ENCODE peak calls at places on chromosome 12, in eight cellular contexts. One of them, this sample, is unnamed.

GRCh38 chr12:71449373-71450070 is 9.9 kb downstream of the LGR5 start:
- DNase-seq in IMR-90: no peak
- DNase-seq in endodermal cell: no peak
- DNase-seq in CD8-positive, alpha-beta T cell: no peak
- DNase-seq in lower lobe of right lung: no peak
- DNase-seq in epithelial cell of esophagus: no peak
- DNase-seq in fibroblast of lung: no peak
- DNase-seq in fibroblast of the aortic adventitia: no peak
- DNase-seq in this sample: no peak

GRCh38 chr12:442235-442884 is 17.4 kb upstream of the B4GALNT3 start:
- DNase-seq in IMR-90: peak; percentile 42
- DNase-seq in endodermal cell: peak; percentile 94
- DNase-seq in CD8-positive, alpha-beta T cell: no peak
- DNase-seq in fibroblast of lung: peak; percentile 13
- DNase-seq in epithelial cell of esophagus: peak; percentile 57
- DNase-seq in lower lobe of right lung: no peak
- DNase-seq in fibroblast of the aortic adventitia: peak; percentile 62
- DNase-seq in this sample: peak; percentile 48

GRCh38 chr12:94235894-94236293 is 87.5 kb downstream of the PLXNC1 start:
- DNase-seq in lower lobe of right lung: no peak
- DNase-seq in epithelial cell of esophagus: no peak
- DNase-seq in fibroblast of lung: no peak
- DNase-seq in CD8-positive, alpha-beta T cell: no peak
- DNase-seq in IMR-90: no peak
- DNase-seq in endodermal cell: no peak
- DNase-seq in fibroblast of the aortic adventitia: no peak
- DNase-seq in this sample: no peak

GRCh38 chr12:42144174-42144423 is 575 bp downstream of the GXYLT1 start:
- DNase-seq in epithelial cell of esophagus: no peak
- DNase-seq in fibroblast of the aortic adventitia: no peak
- DNase-seq in IMR-90: no peak
- DNase-seq in endodermal cell: no peak
- DNase-seq in fibroblast of lung: no peak
- DNase-seq in CD8-positive, alpha-beta T cell: no peak
- DNase-seq in lower lobe of right lung: no peak
- DNase-seq in this sample: no peak

GRCh38 chr12:105400227-105400626 is 69.7 kb downstream of the C12orf75 start:
- DNase-seq in epithelial cell of esophagus: no peak
- DNase-seq in lower lobe of right lung: no peak
- DNase-seq in fibroblast of lung: no peak
- DNase-seq in IMR-90: no peak
- DNase-seq in CD8-positive, alpha-beta T cell: no peak
- DNase-seq in endodermal cell: no peak
- DNase-seq in fibroblast of the aortic adventitia: no peak
- DNase-seq in this sample: no peak

GRCh38 chr12:32198555-32198954 is 91.9 kb downstream of the BICD1 start:
- DNase-seq in epithelial cell of esophagus: peak; percentile 91
- DNase-seq in CD8-positive, alpha-beta T cell: no peak
- DNase-seq in endodermal cell: no peak
- DNase-seq in lower lobe of right lung: no peak
- DNase-seq in fibroblast of the aortic adventitia: no peak
- DNase-seq in IMR-90: peak; percentile 66
- DNase-seq in fibroblast of lung: peak; percentile 41
- DNase-seq in this sample: peak; percentile 73

GRCh38 chr12:28582687-28583376 is 392.6 kb downstream of the CCDC91 start:
- DNase-seq in CD8-positive, alpha-beta T cell: no peak
- DNase-seq in endodermal cell: no peak
- DNase-seq in lower lobe of right lung: no peak
- DNase-seq in fibroblast of the aortic adventitia: no peak
- DNase-seq in IMR-90: no peak
- DNase-seq in epithelial cell of esophagus: no peak
- DNase-seq in fibroblast of lung: no peak
- DNase-seq in this sample: no peak

GRCh38 chr12:42483534-42483857 is 106.0 kb downstream of the PRICKLE1 start:
- DNase-seq in lower lobe of right lung: no peak
- DNase-seq in fibroblast of the aortic adventitia: no peak
- DNase-seq in endodermal cell: peak; percentile 82
- DNase-seq in CD8-positive, alpha-beta T cell: no peak
- DNase-seq in fibroblast of lung: peak; percentile 48
- DNase-seq in epithelial cell of esophagus: no peak
- DNase-seq in IMR-90: peak; percentile 39
- DNase-seq in this sample: no peak

GRCh38 chr12:124867389-124867930 is 3.8 kb upstream of the SCARB1 start:
- DNase-seq in endodermal cell: no peak
- DNase-seq in epithelial cell of esophagus: peak; percentile 74
- DNase-seq in IMR-90: peak; percentile 81
- DNase-seq in lower lobe of right lung: no peak
- DNase-seq in fibroblast of the aortic adventitia: peak; percentile 43
- DNase-seq in fibroblast of lung: peak; percentile 77
- DNase-seq in CD8-positive, alpha-beta T cell: no peak
- DNase-seq in this sample: peak; percentile 69

GRCh38 chr12:116075251-116075650 is 202.2 kb downstream of the MED13L start:
- DNase-seq in fibroblast of lung: no peak
- DNase-seq in CD8-positive, alpha-beta T cell: no peak
- DNase-seq in lower lobe of right lung: no peak
- DNase-seq in epithelial cell of esophagus: no peak
- DNase-seq in fibroblast of the aortic adventitia: no peak
- DNase-seq in endodermal cell: no peak
- DNase-seq in IMR-90: no peak
- DNase-seq in this sample: no peak

GRCh38 chr12:70449074-70449757 is 83.1 kb downstream of the KCNMB4 start:
- DNase-seq in CD8-positive, alpha-beta T cell: no peak
- DNase-seq in fibroblast of the aortic adventitia: no peak
- DNase-seq in endodermal cell: no peak
- DNase-seq in lower lobe of right lung: no peak
- DNase-seq in epithelial cell of esophagus: peak; percentile 84
- DNase-seq in fibroblast of lung: peak; percentile 48
- DNase-seq in IMR-90: peak; percentile 10
- DNase-seq in this sample: peak; percentile 65

GRCh38 chr12:6961278-6961694 is 9.2 kb downstream of the PHB2 start:
- DNase-seq in fibroblast of lung: peak; percentile 61
- DNase-seq in CD8-positive, alpha-beta T cell: peak; percentile 79
- DNase-seq in lower lobe of right lung: peak; percentile 91
- DNase-seq in fibroblast of the aortic adventitia: no peak
- DNase-seq in endodermal cell: peak; percentile 73
- DNase-seq in epithelial cell of esophagus: peak; percentile 76
- DNase-seq in IMR-90: no peak
- DNase-seq in this sample: peak; percentile 78

GRCh38 chr12:34397591-34398365 is 375.5 kb downstream of the ALG10 start:
- DNase-seq in fibroblast of the aortic adventitia: no peak
- DNase-seq in fibroblast of lung: no peak
- DNase-seq in lower lobe of right lung: peak; percentile 23
- DNase-seq in epithelial cell of esophagus: no peak
- DNase-seq in endodermal cell: peak; percentile 14
- DNase-seq in IMR-90: no peak
- DNase-seq in CD8-positive, alpha-beta T cell: no peak
- DNase-seq in this sample: no peak

GRCh38 chr12:48977290-48978281 is 536 bp upstream of the WNT1 start:
- DNase-seq in fibroblast of lung: peak; percentile 59
- DNase-seq in fibroblast of the aortic adventitia: no peak
- DNase-seq in lower lobe of right lung: peak; percentile 83
- DNase-seq in epithelial cell of esophagus: peak; percentile 51
- DNase-seq in IMR-90: peak; percentile 80
- DNase-seq in endodermal cell: peak; percentile 93
- DNase-seq in CD8-positive, alpha-beta T cell: peak; percentile 74
- DNase-seq in this sample: peak; percentile 65

GRCh38 chr12:30796891-30797371 is 42.2 kb upstream of the CAPRIN2 start:
- DNase-seq in fibroblast of the aortic adventitia: peak; percentile 51
- DNase-seq in CD8-positive, alpha-beta T cell: no peak
- DNase-seq in lower lobe of right lung: no peak
- DNase-seq in epithelial cell of esophagus: peak; percentile 35
- DNase-seq in IMR-90: peak; percentile 47
- DNase-seq in fibroblast of lung: peak; percentile 58
- DNase-seq in endodermal cell: peak; percentile 86
- DNase-seq in this sample: peak; percentile 55

DNA sequence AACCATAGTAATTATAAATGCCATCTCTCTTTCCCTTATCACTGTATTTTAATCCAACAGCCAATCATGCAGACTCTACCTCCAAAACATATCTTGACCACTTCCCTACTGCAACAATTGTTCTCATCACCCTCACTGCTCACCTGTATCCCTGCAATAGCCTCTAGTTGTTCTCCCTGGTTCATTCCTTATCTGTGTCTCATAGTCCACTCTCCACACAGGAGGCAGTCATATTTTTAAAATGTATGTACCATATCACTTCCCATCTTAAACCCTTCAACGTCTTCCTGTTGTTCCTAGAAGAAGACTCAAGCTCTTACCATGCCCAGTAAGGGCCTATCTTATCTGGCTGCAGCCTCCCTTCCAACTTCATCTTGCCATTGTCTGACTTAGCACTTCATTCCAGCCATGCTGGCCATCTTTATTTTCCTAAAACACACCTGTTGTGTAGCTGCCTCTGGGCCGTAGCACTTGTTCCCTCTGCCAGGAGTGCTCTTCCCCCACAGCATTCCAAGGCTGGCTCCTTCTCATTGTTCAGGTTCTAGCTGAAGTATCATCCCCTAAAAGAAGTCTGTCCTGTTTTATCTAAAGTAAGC is 27.8 kb upstream of the BHLHE41 start:
- DNase-seq in epithelial cell of esophagus: no peak
- DNase-seq in IMR-90: no peak
- DNase-seq in lower lobe of right lung: no peak
- DNase-seq in fibroblast of the aortic adventitia: no peak
- DNase-seq in CD8-positive, alpha-beta T cell: no peak
- DNase-seq in endodermal cell: no peak
- DNase-seq in fibroblast of lung: peak; percentile 23
- DNase-seq in this sample: no peak
- H3K4me3 ChIP-seq in epithelial cell of esophagus: no peak overlapping the region
- H3K4me3 ChIP-seq in IMR-90: no peak overlapping the region
- H3K4me3 ChIP-seq in lower lobe of right lung: no peak overlapping the region
- H3K4me3 ChIP-seq in fibroblast of the aortic adventitia: no peak overlapping the region
- H3K4me3 ChIP-seq in CD8-positive, alpha-beta T cell: no peak overlapping the region
- H3K4me3 ChIP-seq in endodermal cell: no peak overlapping the region
- H3K4me3 ChIP-seq in fibroblast of lung: no peak overlapping the region
- H3K4me3 ChIP-seq in this sample: no peak overlapping the region

DNA sequence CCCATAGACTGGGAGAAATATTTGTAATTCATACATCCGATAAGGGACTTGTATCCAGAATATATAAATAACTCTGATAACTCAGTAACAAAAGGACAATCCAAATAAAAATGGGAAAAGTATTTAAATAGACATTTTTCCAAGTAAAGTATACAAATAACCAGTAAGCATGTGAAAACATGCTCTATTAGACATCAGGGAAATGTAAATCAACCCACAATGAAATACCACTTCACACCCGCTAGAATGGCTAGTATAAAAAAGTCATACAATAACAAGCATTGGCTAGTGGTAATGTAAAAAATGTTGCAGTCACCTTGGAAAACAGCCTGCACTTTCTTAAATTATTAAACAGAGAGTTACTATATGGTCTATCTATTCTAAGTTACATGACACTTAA is 650.7 kb downstream of the C12orf50 start:
- DNase-seq in IMR-90: no peak
- DNase-seq in fibroblast of the aortic adventitia: no peak
- DNase-seq in fibroblast of lung: no peak
- DNase-seq in lower lobe of right lung: no peak
- DNase-seq in CD8-positive, alpha-beta T cell: no peak
- DNase-seq in epithelial cell of esophagus: peak; percentile 16
- DNase-seq in endodermal cell: no peak
- DNase-seq in this sample: no peak
- TF ChIP-seq CTCF in IMR-90: no peak
- TF ChIP-seq CTCF in fibroblast of the aortic adventitia: no peak
- TF ChIP-seq CTCF in fibroblast of lung: no peak
- TF ChIP-seq CTCF in lower lobe of right lung: no peak
- TF ChIP-seq CTCF in CD8-positive, alpha-beta T cell: no peak
- TF ChIP-seq CTCF in epithelial cell of esophagus: no peak
- TF ChIP-seq CTCF in endodermal cell: no peak
- TF ChIP-seq CTCF in this sample: no peak

DNA sequence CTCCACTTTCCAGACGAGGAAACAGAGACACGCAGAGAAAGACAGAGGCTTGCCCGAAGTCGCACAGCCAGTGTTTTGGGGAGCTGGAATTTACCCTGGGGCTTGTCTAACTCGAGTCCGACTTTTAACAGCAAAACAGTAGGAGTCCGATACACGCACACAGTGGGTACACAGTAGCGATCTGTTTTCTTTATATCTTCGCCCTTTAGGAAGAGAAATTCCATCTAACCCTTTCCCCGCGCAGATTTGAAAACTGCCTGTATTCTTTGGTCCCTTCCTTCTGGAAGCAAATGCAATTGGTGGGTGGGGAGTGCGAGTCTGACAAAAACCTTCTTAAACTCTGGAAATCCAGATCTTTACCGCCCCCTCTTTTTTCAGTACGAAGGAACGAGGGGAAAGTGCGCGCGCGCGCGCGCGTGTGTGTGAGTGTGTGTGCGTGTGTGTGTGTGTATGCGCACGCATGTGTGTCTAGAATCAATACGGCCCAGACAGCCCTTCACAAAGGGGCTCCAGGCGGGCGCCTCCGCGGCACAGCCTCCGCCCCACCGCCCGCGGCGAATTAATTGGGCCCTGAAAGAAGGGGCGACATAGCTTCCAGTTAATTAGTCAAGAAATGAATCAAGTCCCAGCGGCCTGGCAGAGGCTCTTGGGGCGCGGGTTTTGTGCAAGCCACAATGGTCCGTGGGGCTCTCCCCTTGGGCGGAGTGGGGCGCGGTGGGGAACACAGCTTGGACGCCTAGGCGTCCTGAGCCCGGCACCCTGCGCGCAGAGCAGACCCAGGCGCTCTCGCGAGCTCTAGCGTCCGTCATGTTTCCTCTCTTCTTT is 14.0 kb upstream of the TBX3 start:
- DNase-seq in lower lobe of right lung: no peak
- DNase-seq in fibroblast of lung: no peak
- DNase-seq in endodermal cell: peak; percentile 79
- DNase-seq in CD8-positive, alpha-beta T cell: no peak
- DNase-seq in epithelial cell of esophagus: no peak
- DNase-seq in IMR-90: no peak
- DNase-seq in fibroblast of the aortic adventitia: peak; percentile 23
- DNase-seq in this sample: peak; percentile 53
- H3K4me3 ChIP-seq in lower lobe of right lung: peak overlapping the region; percentile 46
- H3K4me3 ChIP-seq in fibroblast of lung: peak overlapping the region; percentile 42
- H3K4me3 ChIP-seq in endodermal cell: peak overlapping the region; percentile 78
- H3K4me3 ChIP-seq in CD8-positive, alpha-beta T cell: no peak overlapping the region
- H3K4me3 ChIP-seq in epithelial cell of esophagus: no peak overlapping the region
- H3K4me3 ChIP-seq in IMR-90: peak overlapping the region; percentile 20
- H3K4me3 ChIP-seq in fibroblast of the aortic adventitia: peak overlapping the region; percentile 43
- H3K4me3 ChIP-seq in this sample: peak overlapping the region; percentile 55

DNA sequence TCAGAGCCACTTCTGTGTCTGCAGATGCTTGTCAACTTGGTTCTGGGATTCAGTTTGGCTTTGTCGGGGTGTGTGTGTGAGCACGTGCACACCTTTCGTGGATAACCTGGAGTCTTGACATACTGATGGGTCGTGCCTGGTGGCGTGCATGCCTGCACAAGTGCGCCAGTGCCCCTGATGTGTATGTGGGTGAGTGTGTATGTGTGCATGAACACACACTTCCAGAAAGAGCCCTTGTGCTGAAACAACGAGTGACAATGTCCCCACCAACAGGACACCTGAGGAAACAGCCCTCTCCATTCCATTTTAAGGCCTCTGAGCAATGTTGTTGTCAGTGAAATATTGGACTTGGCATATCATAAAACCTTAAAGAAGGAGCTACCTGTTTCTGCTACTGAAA is 53.9 kb downstream of the SMUG1 start:
- DNase-seq in epithelial cell of esophagus: no peak
- DNase-seq in IMR-90: no peak
- DNase-seq in endodermal cell: no peak
- DNase-seq in lower lobe of right lung: no peak
- DNase-seq in fibroblast of lung: no peak
- DNase-seq in CD8-positive, alpha-beta T cell: no peak
- DNase-seq in fibroblast of the aortic adventitia: no peak
- DNase-seq in this sample: no peak
- TF ChIP-seq CTCF in epithelial cell of esophagus: no peak
- TF ChIP-seq CTCF in IMR-90: no peak
- TF ChIP-seq CTCF in endodermal cell: peak; percentile 57
- TF ChIP-seq CTCF in lower lobe of right lung: no peak
- TF ChIP-seq CTCF in fibroblast of lung: no peak
- TF ChIP-seq CTCF in CD8-positive, alpha-beta T cell: no peak
- TF ChIP-seq CTCF in fibroblast of the aortic adventitia: no peak
- TF ChIP-seq CTCF in this sample: no peak

This sample was measured in fibroblast of mammary gland.